ENCODE peak calls at places on chromosome 21, in four cellular contexts. One of them, this sample, is unnamed.

GRCh38 chr21:36204980-36205379 is 48.4 kb downstream of the DOP1B start:
- DNase-seq in IMR-90: no peak
- DNase-seq in transverse colon: no peak
- DNase-seq in K562: no peak
- DNase-seq in this sample: no peak

GRCh38 chr21:16587141-16587570 is 857.4 kb downstream of the USP25 start:
- DNase-seq in IMR-90: peak; percentile 65
- DNase-seq in transverse colon: peak; percentile 60
- DNase-seq in K562: no peak
- DNase-seq in this sample: no peak

GRCh38 chr21:25176637-25177412 is 430.5 kb downstream of the MRPL39 start:
- DNase-seq in IMR-90: peak; percentile 5
- DNase-seq in transverse colon: no peak
- DNase-seq in K562: no peak
- DNase-seq in this sample: no peak

GRCh38 chr21:24955275-24955961 is 651.9 kb downstream of the MRPL39 start:
- DNase-seq in IMR-90: no peak
- DNase-seq in transverse colon: peak; percentile 33
- DNase-seq in K562: no peak
- DNase-seq in this sample: no peak

GRCh38 chr21:20570824-20571232 is 427.4 kb upstream of the NCAM2 start:
- DNase-seq in IMR-90: no peak
- DNase-seq in transverse colon: no peak
- DNase-seq in K562: peak; percentile 23
- DNase-seq in this sample: no peak

GRCh38 chr21:31724552-31724951 is 7.4 kb downstream of the SCAF4 start:
- DNase-seq in IMR-90: no peak
- DNase-seq in transverse colon: no peak
- DNase-seq in K562: no peak
- DNase-seq in this sample: no peak

GRCh38 chr21:36075171-36075570 is 5.3 kb downstream of the CBR1 start:
- DNase-seq in IMR-90: no peak
- DNase-seq in transverse colon: no peak
- DNase-seq in K562: no peak
- DNase-seq in this sample: no peak

GRCh38 chr21:38120984-38121855 is 135.6 kb upstream of the KCNJ15 start:
- DNase-seq in IMR-90: no peak
- DNase-seq in transverse colon: no peak
- DNase-seq in K562: peak; percentile 93
- DNase-seq in this sample: no peak

GRCh38 chr21:14054682-14055081 is 156.1 kb downstream of the LIPI start:
- DNase-seq in IMR-90: no peak
- DNase-seq in transverse colon: no peak
- DNase-seq in K562: no peak
- DNase-seq in this sample: no peak

GRCh38 chr21:17729455-17729854 is 89.7 kb downstream of the C21orf91 start:
- DNase-seq in IMR-90: no peak
- DNase-seq in transverse colon: no peak
- DNase-seq in K562: no peak
- DNase-seq in this sample: no peak

GRCh38 chr21:36429672-36430546 is 44.7 kb downstream of the CHAF1B start:
- DNase-seq in IMR-90: peak; percentile 100
- DNase-seq in transverse colon: peak; percentile 43
- DNase-seq in K562: peak; percentile 92
- DNase-seq in this sample: no peak

GRCh38 chr21:16492892-16493291 is 763.1 kb downstream of the USP25 start:
- DNase-seq in IMR-90: no peak
- DNase-seq in transverse colon: no peak
- DNase-seq in K562: no peak
- DNase-seq in this sample: no peak

GRCh38 chr21:36773111-36773510 is 74.2 kb downstream of the SIM2 start:
- DNase-seq in IMR-90: peak; percentile 89
- DNase-seq in transverse colon: peak; percentile 82
- DNase-seq in K562: no peak
- DNase-seq in this sample: no peak

GRCh38 chr21:36902793-36903192 is 63.7 kb downstream of the HLCS start:
- DNase-seq in IMR-90: peak; percentile 55
- DNase-seq in transverse colon: no peak
- DNase-seq in K562: no peak
- DNase-seq in this sample: no peak

GRCh38 chr21:43316156-43316845 is 110.6 kb downstream of the SIK1 start:
- DNase-seq in IMR-90: no peak
- DNase-seq in transverse colon: no peak
- DNase-seq in K562: no peak
- DNase-seq in this sample: no peak

GRCh38 chr21:43317254-43317748 is 109.6 kb downstream of the SIK1 start:
- DNase-seq in IMR-90: no peak
- DNase-seq in transverse colon: no peak
- DNase-seq in K562: no peak
- DNase-seq in this sample: no peak

GRCh38 chr21:43318368-43318767 is 108.6 kb downstream of the SIK1 start:
- DNase-seq in IMR-90: no peak
- DNase-seq in transverse colon: no peak
- DNase-seq in K562: no peak
- DNase-seq in this sample: no peak

GRCh38 chr21:43318841-43319781 is 107.8 kb downstream of the SIK1 start:
- DNase-seq in IMR-90: peak; percentile 87
- DNase-seq in transverse colon: peak; percentile 46
- DNase-seq in K562: no peak
- DNase-seq in this sample: no peak

GRCh38 chr21:43317959-43318358 is 109.0 kb downstream of the SIK1 start:
- DNase-seq in IMR-90: no peak
- DNase-seq in transverse colon: no peak
- DNase-seq in K562: peak; percentile 41
- DNase-seq in this sample: no peak
- TF ChIP-seq CTCF in IMR-90: no peak
- TF ChIP-seq CTCF in transverse colon: no peak
- TF ChIP-seq CTCF in K562: peak; percentile 38
- TF ChIP-seq CTCF in this sample: no peak

GRCh38 chr21:39430016-39430415 is 15.6 kb downstream of the LCA5L start:
- DNase-seq in IMR-90: no peak
- DNase-seq in transverse colon: no peak
- DNase-seq in K562: no peak
- DNase-seq in this sample: no peak
- H3K27ac ChIP-seq in IMR-90: no peak overlapping the region
- H3K27ac ChIP-seq in transverse colon: no peak overlapping the region
- H3K27ac ChIP-seq in K562: peak overlapping the region; percentile 74
- H3K27ac ChIP-seq in this sample: no peak overlapping the region

GRCh38 chr21:28993293-28993629 is 584 bp upstream of the LTN1 start:
- DNase-seq in IMR-90: no peak
- DNase-seq in transverse colon: no peak
- DNase-seq in K562: no peak
- DNase-seq in this sample: no peak

GRCh38 chr21:28991861-28992525 is 684 bp downstream of the LTN1 start:
- DNase-seq in IMR-90: no peak
- DNase-seq in transverse colon: no peak
- DNase-seq in K562: peak; percentile 18
- DNase-seq in this sample: no peak

DNA sequence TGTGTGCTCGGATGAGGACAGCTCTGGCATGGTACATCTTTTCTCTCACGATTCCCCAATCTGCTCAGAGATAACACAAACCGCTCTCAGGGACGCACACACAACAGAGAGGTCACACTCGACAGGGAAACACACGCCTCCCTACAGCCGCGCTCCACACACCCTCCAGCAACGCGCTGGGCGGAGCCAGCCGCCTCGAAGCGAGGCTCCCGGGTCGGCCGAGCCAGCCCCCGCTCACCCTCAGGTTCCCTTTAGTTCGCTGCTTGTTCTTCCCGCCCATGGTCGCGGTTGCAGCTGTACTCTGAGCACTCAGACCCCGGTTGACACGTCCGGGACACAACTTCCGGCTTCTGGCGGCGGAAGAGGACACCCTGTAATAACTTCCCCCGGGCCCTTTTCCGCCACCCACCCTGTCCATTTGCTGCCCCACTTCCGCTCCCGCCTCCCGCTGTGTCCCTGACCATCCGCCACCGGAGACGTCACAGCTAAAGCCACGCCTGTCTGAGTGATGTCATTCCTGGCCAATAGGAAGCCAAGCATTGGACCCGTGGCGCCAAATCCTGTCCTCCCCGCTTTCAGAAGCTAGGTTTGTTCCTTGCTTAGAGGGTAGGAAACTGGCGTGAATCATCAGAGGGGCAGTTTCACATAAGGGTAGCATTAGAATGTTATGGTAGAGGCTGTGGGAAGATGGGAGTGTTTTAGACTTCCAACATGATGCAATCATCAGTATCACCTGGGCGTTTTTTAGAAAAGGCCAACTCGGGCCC is at the start of gene LTN1:
- DNase-seq in IMR-90: peak; percentile 100
- DNase-seq in transverse colon: peak; percentile 99
- DNase-seq in K562: peak; percentile 98
- DNase-seq in this sample: peak; percentile 99
- TF ChIP-seq POLR2A in IMR-90: peak; percentile 30
- TF ChIP-seq POLR2A in transverse colon: peak; percentile 73
- TF ChIP-seq POLR2A in K562: peak; percentile 96
- TF ChIP-seq POLR2A in this sample: no peak

DNA sequence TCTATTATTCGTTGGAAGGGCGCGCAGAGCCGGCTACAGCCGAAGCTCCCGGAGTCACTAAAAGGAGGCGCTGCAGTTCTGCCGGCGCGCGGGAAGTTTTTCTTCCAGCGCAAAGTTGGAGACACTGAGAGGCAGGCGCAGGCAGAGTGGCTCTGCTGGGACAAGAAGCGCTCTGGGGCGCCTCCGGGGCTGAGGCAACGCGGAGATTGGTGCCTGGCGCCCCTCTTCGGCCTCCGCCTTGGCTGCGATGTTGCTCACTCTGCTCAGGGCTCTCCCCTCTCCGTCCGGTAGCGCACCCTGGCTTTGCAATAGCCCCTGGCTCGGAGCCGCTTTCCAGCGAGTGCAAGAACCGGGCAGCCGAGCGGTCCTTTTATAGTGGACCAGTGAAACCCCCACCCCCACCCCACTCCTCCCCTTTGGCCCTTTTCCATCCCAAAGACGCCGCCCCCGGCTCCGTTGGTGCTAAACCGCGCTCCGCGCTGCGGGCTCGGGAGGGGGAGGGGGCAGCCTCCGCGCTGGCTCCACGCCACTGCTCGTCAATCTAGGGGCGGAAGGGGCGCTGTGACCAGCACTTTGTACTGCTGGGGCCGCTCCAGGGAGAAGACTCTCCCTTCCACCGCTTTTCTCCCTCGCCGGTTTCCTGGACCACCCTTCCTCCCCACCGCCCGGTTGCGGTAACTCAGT is at the start of gene ADAMTS1:
- DNase-seq in IMR-90: peak; percentile 92
- DNase-seq in transverse colon: peak; percentile 76
- DNase-seq in K562: no peak
- DNase-seq in this sample: peak; percentile 98
- TF ChIP-seq CTCF in IMR-90: peak; percentile 37
- TF ChIP-seq CTCF in transverse colon: no peak
- TF ChIP-seq CTCF in K562: no peak
- TF ChIP-seq CTCF in this sample: no peak

DNA sequence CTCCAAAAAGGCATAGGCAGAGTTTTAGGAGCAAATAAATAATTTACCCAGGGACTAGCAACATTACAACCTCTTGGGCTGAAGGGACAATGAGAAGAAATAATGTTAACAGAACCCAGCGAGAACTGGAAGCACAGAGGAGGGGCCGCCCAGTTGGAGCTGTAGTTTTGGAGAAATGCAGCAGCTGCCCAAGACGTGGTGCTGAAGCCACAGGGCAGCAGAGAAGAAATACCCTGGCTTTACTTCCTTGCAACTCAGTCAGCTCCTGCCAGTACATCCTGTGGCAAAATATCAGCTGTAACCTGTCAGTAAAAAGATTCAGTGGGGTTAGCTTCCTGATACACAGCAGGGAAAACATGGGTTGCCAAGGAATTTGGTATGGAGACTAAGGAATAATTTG is 283.6 kb upstream of the USP25 start:
- DNase-seq in IMR-90: no peak
- DNase-seq in transverse colon: no peak
- DNase-seq in K562: no peak
- DNase-seq in this sample: no peak
- H3K27ac ChIP-seq in IMR-90: no peak overlapping the region
- H3K27ac ChIP-seq in transverse colon: no peak overlapping the region
- H3K27ac ChIP-seq in K562: no peak overlapping the region
- H3K27ac ChIP-seq in this sample: no peak overlapping the region

GRCh38 chr21:34670220-34670961 is 1.6 kb downstream of the CLIC6 start:
- DNase-seq in IMR-90: no peak
- DNase-seq in transverse colon: peak; percentile 29
- DNase-seq in K562: no peak
- DNase-seq in this sample: no peak
- TF ChIP-seq POLR2A in IMR-90: no peak
- TF ChIP-seq POLR2A in transverse colon: no peak
- TF ChIP-seq POLR2A in K562: no peak
- TF ChIP-seq POLR2A in this sample: no peak

DNA sequence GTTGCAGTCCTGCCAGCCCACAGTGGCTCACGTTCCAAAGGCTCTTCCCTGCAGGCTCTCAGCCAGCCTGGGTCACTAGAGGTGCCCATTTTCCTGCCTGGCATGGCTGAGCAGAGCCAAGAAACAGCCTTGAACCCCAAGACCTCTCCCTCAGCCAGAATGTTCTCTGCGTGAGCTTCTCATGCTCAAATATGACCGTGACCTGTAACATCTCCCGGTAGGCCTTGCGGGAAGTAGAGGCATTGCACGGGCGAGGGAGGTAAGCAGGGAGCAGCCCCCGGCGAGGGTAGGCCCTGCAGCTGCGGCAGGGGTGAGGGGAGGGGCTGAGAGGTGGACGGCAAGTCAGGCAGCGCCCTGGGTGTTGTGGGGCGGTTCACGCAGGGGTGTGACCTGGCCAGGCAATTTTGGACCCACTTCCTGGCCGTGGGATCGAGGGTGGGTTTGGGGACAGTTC is 20.0 kb downstream of the RRP1 start:
- DNase-seq in IMR-90: no peak
- DNase-seq in transverse colon: no peak
- DNase-seq in K562: no peak
- DNase-seq in this sample: no peak
- TF ChIP-seq CTCF in IMR-90: no peak
- TF ChIP-seq CTCF in transverse colon: no peak
- TF ChIP-seq CTCF in K562: no peak
- TF ChIP-seq CTCF in this sample: no peak

GRCh38 chr21:45820171-45821091 is 161.1 kb upstream of the COL6A1 start:
- DNase-seq in IMR-90: peak; percentile 91
- DNase-seq in transverse colon: peak; percentile 77
- DNase-seq in K562: peak; percentile 96
- DNase-seq in this sample: no peak

GRCh38 chr21:45817345-45817744 is 164.2 kb upstream of the COL6A1 start:
- DNase-seq in IMR-90: no peak
- DNase-seq in transverse colon: no peak
- DNase-seq in K562: no peak
- DNase-seq in this sample: no peak

GRCh38 chr21:45819478-45820170 is 161.9 kb upstream of the COL6A1 start:
- DNase-seq in IMR-90: no peak
- DNase-seq in transverse colon: no peak
- DNase-seq in K562: no peak
- DNase-seq in this sample: peak; percentile 71

GRCh38 chr21:45818276-45818903 is 163.2 kb upstream of the COL6A1 start:
- DNase-seq in IMR-90: peak; percentile 90
- DNase-seq in transverse colon: no peak
- DNase-seq in K562: no peak
- DNase-seq in this sample: no peak

GRCh38 chr21:45818904-45819285 is 162.7 kb upstream of the COL6A1 start:
- DNase-seq in IMR-90: peak; percentile 84
- DNase-seq in transverse colon: no peak
- DNase-seq in K562: no peak
- DNase-seq in this sample: peak; percentile 22
- H3K27ac ChIP-seq in IMR-90: no peak overlapping the region
- H3K27ac ChIP-seq in transverse colon: no peak overlapping the region
- H3K27ac ChIP-seq in K562: no peak overlapping the region
- H3K27ac ChIP-seq in this sample: no peak overlapping the region